ENCODE peak calls at places on chromosomes 16 and 17, in five cellular contexts. V, E, L, D and N are unnamed samples.

GRCh38 chr17:47621293-47622178 is 28.2 kb upstream of the KPNB1 start:
- DNase-seq in V (no peak), E (no peak), L (no peak), D (no peak), N (no peak)

GRCh38 chr17:75650874-75651273 is 16.1 kb downstream of the RECQL5 start:
- DNase-seq in V (no peak), E (no peak), L (no peak), D (no peak), N (no peak)

GRCh38 chr16:87040169-87041117 is 276.7 kb downstream of the C16orf95 start:
- DNase-seq in V (no peak), E (no peak), L (no peak), D (no peak), N (no peak)

GRCh38 chr17:42279776-42280630 is 3.8 kb upstream of the STAT5B start:
- DNase-seq in V (no peak), E (no peak), L (no peak), D (no peak), N (no peak)

GRCh38 chr17:44467108-44467507 is 36.1 kb downstream of the GPATCH8 start:
- DNase-seq in V (no peak), E (no peak), L (no peak), D (no peak), N (no peak)

GRCh38 chr17:8064590-8065019 is 22.9 kb downstream of the ALOX12B start:
- DNase-seq in V (no peak), E (no peak), L (no peak), D (no peak), N (no peak)

GRCh38 chr17:33486135-33486886 is 193.2 kb upstream of the ASIC2 start:
- DNase-seq in V (no peak), E (no peak), L (no peak), D (no peak), N (no peak)

GRCh38 chr17:69909389-69909788 is 165.6 kb upstream of the KCNJ16 start:
- DNase-seq in V (no peak), E (no peak), L (no peak), D (no peak), N (no peak)

GRCh38 chr17:45108595-45109521 is 23.5 kb downstream of the PLCD3 start:
- DNase-seq in V (no peak), E (no peak), L (no peak), D (no peak), N (no peak)

GRCh38 chr17:78648293-78648692 is 71.1 kb upstream of the DNAH17 start:
- DNase-seq in V (no peak), E (no peak), L (no peak), D (no peak), N (no peak)

GRCh38 chr17:3683054-3683511 is 12.9 kb downstream of the P2RX5 start:
- DNase-seq in V (peak; percentile 45), E (peak; percentile 44), L (no peak), D (peak; percentile 39), N (peak; percentile 57)

GRCh38 chr17:71237903-71238538 is 882.8 kb upstream of the SOX9 start:
- DNase-seq in V (no peak), E (no peak), L (no peak), D (no peak), N (no peak)

GRCh38 chr16:50534091-50534490 is 14.1 kb upstream of the NKD1 start:
- DNase-seq in V (no peak), E (no peak), L (no peak), D (no peak), N (no peak)
- TF ChIP-seq CTCF in V (no peak), E (no peak), L (no peak), D (no peak), N (no peak)

GRCh38 chr16:67943619-67944503 is at the start of gene LCAT:
- DNase-seq in V (no peak), E (no peak), L (no peak), D (no peak), N (no peak)
- TF ChIP-seq CTCF in V (no peak), E (peak; percentile 13), L (no peak), D (no peak), N (no peak)

GRCh38 chr17:59848385-59848668 is 44.4 kb downstream of the TUBD1 start:
- DNase-seq in V (no peak), E (no peak), L (no peak), D (no peak), N (no peak)
- TF ChIP-seq CTCF in V (no peak), E (no peak), L (no peak), D (no peak), N (no peak)

GRCh38 chr17:973053-973452 is 6.5 kb downstream of the NXN start:
- DNase-seq in V (no peak), E (no peak), L (peak; percentile 11), D (no peak), N (no peak)
- TF ChIP-seq CTCF in V (no peak), E (no peak), L (no peak), D (no peak), N (no peak)

GRCh38 chr17:35808240-35808961 is 883 bp upstream of the TAF15 start:
- DNase-seq in V (no peak), E (no peak), L (peak; percentile 31), D (no peak), N (no peak)

GRCh38 chr17:35807371-35808144 is 1.7 kb upstream of the TAF15 start:
- DNase-seq in V (no peak), E (no peak), L (no peak), D (no peak), N (no peak)

GRCh38 chr17:35808962-35809854 is at the start of gene TAF15:
- DNase-seq in V (peak; percentile 84), E (peak; percentile 98), L (peak; percentile 92), D (peak; percentile 98), N (peak; percentile 96)

GRCh38 chr17:35801583-35802224 is 6.3 kb upstream of the MMP28 start:
- DNase-seq in V (no peak), E (no peak), L (peak; percentile 39), D (peak; percentile 96), N (peak; percentile 24)

DNA sequence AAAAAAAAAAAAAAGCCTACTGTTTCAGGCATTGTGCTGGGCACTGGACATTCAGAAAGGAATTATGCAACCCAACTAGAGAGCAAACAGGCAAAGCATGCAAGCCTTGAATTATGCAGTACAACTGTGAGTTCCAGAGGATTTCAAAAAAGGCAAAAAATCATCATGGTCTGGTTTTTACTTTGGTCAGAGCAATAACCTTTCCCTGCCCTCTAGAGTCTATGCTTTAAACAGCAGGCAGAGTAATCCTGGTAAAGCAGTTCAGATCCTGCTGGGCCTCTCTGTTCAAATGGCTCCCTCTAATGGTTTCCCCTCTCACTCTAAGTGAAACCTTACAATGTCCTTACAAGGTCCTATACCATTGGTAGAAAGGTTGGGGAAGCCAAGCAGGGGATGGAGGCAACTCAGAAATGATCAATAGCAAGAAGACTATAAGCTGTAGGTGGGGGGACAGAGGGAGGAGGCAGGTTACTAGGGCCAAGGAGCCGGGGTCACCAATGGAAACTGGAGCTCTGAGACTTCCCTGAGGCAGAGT is 4.6 kb upstream of the TAF15 start:
- DNase-seq in V (peak; percentile 25), E (peak; percentile 68), L (no peak), D (peak; percentile 63), N (no peak)
- TF ChIP-seq CTCF in V (peak; percentile 72), E (peak; percentile 83), L (peak; percentile 63), D (peak; percentile 100), N (peak; percentile 33)

GRCh38 chr17:2122641-2123302 is 67.9 kb downstream of the HIC1 start:
- DNase-seq in V (no peak), E (no peak), L (peak; percentile 33), D (peak; percentile 19), N (no peak)
- TF ChIP-seq CTCF in V (no peak), E (no peak), L (no peak), D (peak; percentile 11), N (no peak)